ENCODE peak calls at places on chromosomes 6 and 20, in five cellular contexts. One of them, this sample, is unnamed.

GRCh38 chr6:103124471-103124870 is 1731.0 kb downstream of the GRIK2 start:
- DNase-seq in stimulated activated CD8-positive, alpha-beta memory T cell treated with anti-CD3 and anti-CD28 coated beads, Interleukin-12 subunit alpha, Interleukin-12 subunit beta, amount 100 ng/mL, for 1 hour: no peak
- DNase-seq in SW480: no peak
- DNase-seq in Daoy: no peak
- DNase-seq in KG1: no peak
- DNase-seq in this sample: no peak

GRCh38 chr6:113187671-113188070 is 669.5 kb upstream of the MARCKS start:
- DNase-seq in Daoy: no peak
- DNase-seq in KG1: no peak
- DNase-seq in SW480: no peak
- DNase-seq in stimulated activated CD8-positive, alpha-beta memory T cell treated with anti-CD3 and anti-CD28 coated beads, Interleukin-12 subunit alpha, Interleukin-12 subunit beta, amount 100 ng/mL, for 1 hour: no peak
- DNase-seq in this sample: no peak

GRCh38 chr6:40798069-40798770 is 211.1 kb upstream of the LRFN2 start:
- DNase-seq in KG1: no peak
- DNase-seq in Daoy: no peak
- DNase-seq in SW480: no peak
- DNase-seq in stimulated activated CD8-positive, alpha-beta memory T cell treated with anti-CD3 and anti-CD28 coated beads, Interleukin-12 subunit alpha, Interleukin-12 subunit beta, amount 100 ng/mL, for 1 hour: no peak
- DNase-seq in this sample: no peak

GRCh38 chr6:27810768-27811298 is 101.4 kb downstream of the OR2B2 start:
- DNase-seq in Daoy: no peak
- DNase-seq in KG1: no peak
- DNase-seq in SW480: peak; percentile 19
- DNase-seq in stimulated activated CD8-positive, alpha-beta memory T cell treated with anti-CD3 and anti-CD28 coated beads, Interleukin-12 subunit alpha, Interleukin-12 subunit beta, amount 100 ng/mL, for 1 hour: no peak
- DNase-seq in this sample: no peak

GRCh38 chr6:24931752-24932691 is 3.7 kb downstream of the RIPOR2 start:
- DNase-seq in Daoy: no peak
- DNase-seq in KG1: no peak
- DNase-seq in SW480: peak; percentile 2
- DNase-seq in stimulated activated CD8-positive, alpha-beta memory T cell treated with anti-CD3 and anti-CD28 coated beads, Interleukin-12 subunit alpha, Interleukin-12 subunit beta, amount 100 ng/mL, for 1 hour: no peak
- DNase-seq in this sample: peak; percentile 43

GRCh38 chr6:28172006-28172405 is 30.3 kb downstream of the ZKSCAN8 start:
- DNase-seq in stimulated activated CD8-positive, alpha-beta memory T cell treated with anti-CD3 and anti-CD28 coated beads, Interleukin-12 subunit alpha, Interleukin-12 subunit beta, amount 100 ng/mL, for 1 hour: no peak
- DNase-seq in SW480: no peak
- DNase-seq in Daoy: no peak
- DNase-seq in KG1: no peak
- DNase-seq in this sample: no peak

GRCh38 chr6:28136585-28137457 is 4.9 kb upstream of the ZKSCAN8 start:
- DNase-seq in KG1: peak; percentile 80
- DNase-seq in stimulated activated CD8-positive, alpha-beta memory T cell treated with anti-CD3 and anti-CD28 coated beads, Interleukin-12 subunit alpha, Interleukin-12 subunit beta, amount 100 ng/mL, for 1 hour: peak; percentile 63
- DNase-seq in SW480: peak; percentile 90
- DNase-seq in Daoy: peak; percentile 96
- DNase-seq in this sample: peak; percentile 88

GRCh38 chr20:62708591-62709536 is at the start of gene NTSR1:
- DNase-seq in SW480: peak; percentile 57
- DNase-seq in KG1: no peak
- DNase-seq in stimulated activated CD8-positive, alpha-beta memory T cell treated with anti-CD3 and anti-CD28 coated beads, Interleukin-12 subunit alpha, Interleukin-12 subunit beta, amount 100 ng/mL, for 1 hour: no peak
- DNase-seq in Daoy: no peak
- DNase-seq in this sample: no peak

GRCh38 chr20:41339957-41340326 is 679 bp upstream of the LPIN3 start:
- DNase-seq in SW480: peak; percentile 92
- DNase-seq in KG1: peak; percentile 15
- DNase-seq in stimulated activated CD8-positive, alpha-beta memory T cell treated with anti-CD3 and anti-CD28 coated beads, Interleukin-12 subunit alpha, Interleukin-12 subunit beta, amount 100 ng/mL, for 1 hour: peak; percentile 77
- DNase-seq in Daoy: peak; percentile 71
- DNase-seq in this sample: no peak

GRCh38 chr6:13767121-13767794 is 47.1 kb downstream of the MCUR1 start:
- DNase-seq in stimulated activated CD8-positive, alpha-beta memory T cell treated with anti-CD3 and anti-CD28 coated beads, Interleukin-12 subunit alpha, Interleukin-12 subunit beta, amount 100 ng/mL, for 1 hour: peak; percentile 35
- DNase-seq in Daoy: peak; percentile 53
- DNase-seq in SW480: no peak
- DNase-seq in KG1: no peak
- DNase-seq in this sample: no peak

GRCh38 chr6:150764638-150765456 is 100.7 kb upstream of the MTHFD1L start:
- DNase-seq in KG1: no peak
- DNase-seq in Daoy: no peak
- DNase-seq in SW480: no peak
- DNase-seq in stimulated activated CD8-positive, alpha-beta memory T cell treated with anti-CD3 and anti-CD28 coated beads, Interleukin-12 subunit alpha, Interleukin-12 subunit beta, amount 100 ng/mL, for 1 hour: no peak
- DNase-seq in this sample: no peak

GRCh38 chr6:38640216-38640909 is 634 bp upstream of the BTBD9 start:
- DNase-seq in KG1: no peak
- DNase-seq in Daoy: no peak
- DNase-seq in stimulated activated CD8-positive, alpha-beta memory T cell treated with anti-CD3 and anti-CD28 coated beads, Interleukin-12 subunit alpha, Interleukin-12 subunit beta, amount 100 ng/mL, for 1 hour: no peak
- DNase-seq in SW480: no peak
- DNase-seq in this sample: no peak

GRCh38 chr20:24989162-24989561 is 3.4 kb downstream of the APMAP start:
- DNase-seq in Daoy: no peak
- DNase-seq in stimulated activated CD8-positive, alpha-beta memory T cell treated with anti-CD3 and anti-CD28 coated beads, Interleukin-12 subunit alpha, Interleukin-12 subunit beta, amount 100 ng/mL, for 1 hour: no peak
- DNase-seq in SW480: no peak
- DNase-seq in KG1: no peak
- DNase-seq in this sample: no peak

GRCh38 chr6:80196914-80197313 is 90.4 kb downstream of the BCKDHB start:
- DNase-seq in stimulated activated CD8-positive, alpha-beta memory T cell treated with anti-CD3 and anti-CD28 coated beads, Interleukin-12 subunit alpha, Interleukin-12 subunit beta, amount 100 ng/mL, for 1 hour: no peak
- DNase-seq in KG1: no peak
- DNase-seq in Daoy: no peak
- DNase-seq in SW480: no peak
- DNase-seq in this sample: no peak

GRCh38 chr6:133817460-133818047 is 71.4 kb upstream of the TCF21 start:
- DNase-seq in stimulated activated CD8-positive, alpha-beta memory T cell treated with anti-CD3 and anti-CD28 coated beads, Interleukin-12 subunit alpha, Interleukin-12 subunit beta, amount 100 ng/mL, for 1 hour: no peak
- DNase-seq in Daoy: peak; percentile 7
- DNase-seq in SW480: no peak
- DNase-seq in KG1: no peak
- DNase-seq in this sample: no peak

GRCh38 chr20:1321654-1321939 is 7.3 kb downstream of the SDCBP2 start:
- DNase-seq in Daoy: no peak
- DNase-seq in stimulated activated CD8-positive, alpha-beta memory T cell treated with anti-CD3 and anti-CD28 coated beads, Interleukin-12 subunit alpha, Interleukin-12 subunit beta, amount 100 ng/mL, for 1 hour: no peak
- DNase-seq in SW480: no peak
- DNase-seq in KG1: no peak
- DNase-seq in this sample: no peak

GRCh38 chr6:98041921-98042320 is 758.9 kb upstream of the MMS22L start:
- DNase-seq in SW480: no peak
- DNase-seq in Daoy: peak; percentile 45
- DNase-seq in stimulated activated CD8-positive, alpha-beta memory T cell treated with anti-CD3 and anti-CD28 coated beads, Interleukin-12 subunit alpha, Interleukin-12 subunit beta, amount 100 ng/mL, for 1 hour: no peak
- DNase-seq in KG1: no peak
- DNase-seq in this sample: no peak

GRCh38 chr6:11769816-11770545 is 8.6 kb downstream of the ADTRP start:
- DNase-seq in stimulated activated CD8-positive, alpha-beta memory T cell treated with anti-CD3 and anti-CD28 coated beads, Interleukin-12 subunit alpha, Interleukin-12 subunit beta, amount 100 ng/mL, for 1 hour: no peak
- DNase-seq in SW480: no peak
- DNase-seq in KG1: no peak
- DNase-seq in Daoy: peak; percentile 59
- DNase-seq in this sample: no peak

GRCh38 chr6:160297310-160297709 is 38.7 kb upstream of the SLC22A2 start:
- DNase-seq in stimulated activated CD8-positive, alpha-beta memory T cell treated with anti-CD3 and anti-CD28 coated beads, Interleukin-12 subunit alpha, Interleukin-12 subunit beta, amount 100 ng/mL, for 1 hour: no peak
- DNase-seq in KG1: no peak
- DNase-seq in Daoy: no peak
- DNase-seq in SW480: no peak
- DNase-seq in this sample: no peak

GRCh38 chr6:35687658-35688604 is 784 bp downstream of the FKBP5 start:
- DNase-seq in SW480: peak; percentile 69
- DNase-seq in KG1: peak; percentile 37
- DNase-seq in Daoy: peak; percentile 73
- DNase-seq in stimulated activated CD8-positive, alpha-beta memory T cell treated with anti-CD3 and anti-CD28 coated beads, Interleukin-12 subunit alpha, Interleukin-12 subunit beta, amount 100 ng/mL, for 1 hour: peak; percentile 29
- DNase-seq in this sample: no peak

GRCh38 chr20:41182296-41183212 is 45.2 kb downstream of the PLCG1 start:
- DNase-seq in stimulated activated CD8-positive, alpha-beta memory T cell treated with anti-CD3 and anti-CD28 coated beads, Interleukin-12 subunit alpha, Interleukin-12 subunit beta, amount 100 ng/mL, for 1 hour: no peak
- DNase-seq in Daoy: no peak
- DNase-seq in KG1: no peak
- DNase-seq in SW480: peak; percentile 18
- DNase-seq in this sample: no peak

GRCh38 chr6:144449218-144449617 is 164.1 kb downstream of the UTRN start:
- DNase-seq in KG1: no peak
- DNase-seq in stimulated activated CD8-positive, alpha-beta memory T cell treated with anti-CD3 and anti-CD28 coated beads, Interleukin-12 subunit alpha, Interleukin-12 subunit beta, amount 100 ng/mL, for 1 hour: no peak
- DNase-seq in Daoy: no peak
- DNase-seq in SW480: no peak
- DNase-seq in this sample: no peak

GRCh38 chr20:35598899-35599775 is 16.5 kb upstream of the SPAG4 start:
- DNase-seq in stimulated activated CD8-positive, alpha-beta memory T cell treated with anti-CD3 and anti-CD28 coated beads, Interleukin-12 subunit alpha, Interleukin-12 subunit beta, amount 100 ng/mL, for 1 hour: no peak
- DNase-seq in KG1: no peak
- DNase-seq in SW480: peak; percentile 35
- DNase-seq in Daoy: no peak
- DNase-seq in this sample: no peak

GRCh38 chr6:3195695-3196497 is 31.6 kb downstream of the TUBB2B start:
- DNase-seq in stimulated activated CD8-positive, alpha-beta memory T cell treated with anti-CD3 and anti-CD28 coated beads, Interleukin-12 subunit alpha, Interleukin-12 subunit beta, amount 100 ng/mL, for 1 hour: no peak
- DNase-seq in KG1: no peak
- DNase-seq in SW480: peak; percentile 74
- DNase-seq in Daoy: peak; percentile 37
- DNase-seq in this sample: no peak

This sample was measured in retinal pigment epithelial cell.